ENCODE peak calls at places on chromosomes 16 and 17, in eight cellular contexts. One of them, this sample, is unnamed.
A peak's percentile ranks its signal among the peaks of the same experiment; 100 is the strongest.

GRCh38 chr17:43372273-43372911 is 26.4 kb upstream of the ARL4D start:
- DNase-seq in skeletal muscle cell: no peak
- DNase-seq in iPS-NIHi11: no peak
- DNase-seq in NCI-H1105: no peak
- DNase-seq in stimulated activated CD8-positive, alpha-beta memory T cell treated with anti-CD3 and anti-CD28 coated beads, Interleukin-15, amount 100 ng/mL, for 24 hours: no peak
- DNase-seq in H9: no peak
- DNase-seq in left ventricle myocardium inferior: peak; percentile 40
- DNase-seq in naive B cell: peak; percentile 85
- DNase-seq in this sample: no peak

GRCh38 chr17:46264456-46265198 is 30.3 kb upstream of the LRRC37A start:
- DNase-seq in H9: peak; percentile 43
- DNase-seq in naive B cell: no peak
- DNase-seq in iPS-NIHi11: no peak
- DNase-seq in skeletal muscle cell: peak; percentile 48
- DNase-seq in NCI-H1105: no peak
- DNase-seq in stimulated activated CD8-positive, alpha-beta memory T cell treated with anti-CD3 and anti-CD28 coated beads, Interleukin-15, amount 100 ng/mL, for 24 hours: no peak
- DNase-seq in left ventricle myocardium inferior: no peak
- DNase-seq in this sample: peak; percentile 38

GRCh38 chr16:19488213-19488640 is 33.7 kb downstream of the GDE1 start:
- DNase-seq in stimulated activated CD8-positive, alpha-beta memory T cell treated with anti-CD3 and anti-CD28 coated beads, Interleukin-15, amount 100 ng/mL, for 24 hours: no peak
- DNase-seq in left ventricle myocardium inferior: no peak
- DNase-seq in NCI-H1105: no peak
- DNase-seq in H9: peak; percentile 74
- DNase-seq in naive B cell: no peak
- DNase-seq in iPS-NIHi11: peak; percentile 54
- DNase-seq in skeletal muscle cell: no peak
- DNase-seq in this sample: no peak

GRCh38 chr16:83338941-83339340 is 468.8 kb upstream of the HSBP1 start:
- DNase-seq in stimulated activated CD8-positive, alpha-beta memory T cell treated with anti-CD3 and anti-CD28 coated beads, Interleukin-15, amount 100 ng/mL, for 24 hours: no peak
- DNase-seq in left ventricle myocardium inferior: no peak
- DNase-seq in iPS-NIHi11: no peak
- DNase-seq in skeletal muscle cell: no peak
- DNase-seq in NCI-H1105: no peak
- DNase-seq in H9: no peak
- DNase-seq in naive B cell: no peak
- DNase-seq in this sample: no peak

GRCh38 chr17:43388198-43389021 is 10.4 kb upstream of the ARL4D start:
- DNase-seq in left ventricle myocardium inferior: peak; percentile 92
- DNase-seq in stimulated activated CD8-positive, alpha-beta memory T cell treated with anti-CD3 and anti-CD28 coated beads, Interleukin-15, amount 100 ng/mL, for 24 hours: peak; percentile 78
- DNase-seq in naive B cell: peak; percentile 96
- DNase-seq in NCI-H1105: peak; percentile 68
- DNase-seq in skeletal muscle cell: peak; percentile 83
- DNase-seq in iPS-NIHi11: peak; percentile 84
- DNase-seq in H9: peak; percentile 97
- DNase-seq in this sample: no peak

GRCh38 chr17:27559996-27560481 is 70.9 kb upstream of the LGALS9 start:
- DNase-seq in stimulated activated CD8-positive, alpha-beta memory T cell treated with anti-CD3 and anti-CD28 coated beads, Interleukin-15, amount 100 ng/mL, for 24 hours: no peak
- DNase-seq in NCI-H1105: peak; percentile 37
- DNase-seq in H9: no peak
- DNase-seq in naive B cell: no peak
- DNase-seq in skeletal muscle cell: peak; percentile 86
- DNase-seq in iPS-NIHi11: no peak
- DNase-seq in left ventricle myocardium inferior: peak; percentile 75
- DNase-seq in this sample: no peak

GRCh38 chr16:59748531-59748930 is 1014.4 kb upstream of the GOT2 start:
- DNase-seq in left ventricle myocardium inferior: no peak
- DNase-seq in iPS-NIHi11: no peak
- DNase-seq in H9: no peak
- DNase-seq in NCI-H1105: no peak
- DNase-seq in stimulated activated CD8-positive, alpha-beta memory T cell treated with anti-CD3 and anti-CD28 coated beads, Interleukin-15, amount 100 ng/mL, for 24 hours: no peak
- DNase-seq in skeletal muscle cell: no peak
- DNase-seq in naive B cell: no peak
- DNase-seq in this sample: no peak

GRCh38 chr17:50533720-50534148 is 1.2 kb downstream of the EPN3 start:
- DNase-seq in iPS-NIHi11: peak; percentile 49
- DNase-seq in stimulated activated CD8-positive, alpha-beta memory T cell treated with anti-CD3 and anti-CD28 coated beads, Interleukin-15, amount 100 ng/mL, for 24 hours: no peak
- DNase-seq in left ventricle myocardium inferior: peak; percentile 79
- DNase-seq in naive B cell: no peak
- DNase-seq in NCI-H1105: no peak
- DNase-seq in skeletal muscle cell: no peak
- DNase-seq in H9: no peak
- DNase-seq in this sample: no peak

GRCh38 chr16:63461248-63461841 is 1425.1 kb upstream of the CDH8 start:
- DNase-seq in NCI-H1105: peak; percentile 14
- DNase-seq in iPS-NIHi11: peak; percentile 31
- DNase-seq in H9: peak; percentile 28
- DNase-seq in naive B cell: no peak
- DNase-seq in stimulated activated CD8-positive, alpha-beta memory T cell treated with anti-CD3 and anti-CD28 coated beads, Interleukin-15, amount 100 ng/mL, for 24 hours: no peak
- DNase-seq in left ventricle myocardium inferior: no peak
- DNase-seq in skeletal muscle cell: peak; percentile 0
- DNase-seq in this sample: peak; percentile 7